ENCODE peak calls at places on chromosomes 11 and 22, in five cellular contexts. One of them, this sample, is unnamed. For H3K9me3, the result is how much of the 10 kb centered on the place peaks cover.

GRCh38 chr11:19777032-19777341 is 64.3 kb downstream of the NAV2 start:
- DNase-seq in heart left ventricle: no peak
- DNase-seq in aorta: peak
- DNase-seq in right cardiac atrium: no peak
- DNase-seq in upper lobe of right lung: peak
- DNase-seq in this sample: no peak

GRCh38 chr11:130897262-130898182 is 18.8 kb downstream of the SNX19 start:
- DNase-seq in upper lobe of right lung: peak
- DNase-seq in heart left ventricle: peak
- DNase-seq in right cardiac atrium: peak
- DNase-seq in aorta: peak
- DNase-seq in this sample: no peak

GRCh38 chr11:36292311-36292722 is 3.1 kb upstream of the COMMD9 start:
- DNase-seq in aorta: no peak
- DNase-seq in upper lobe of right lung: no peak
- DNase-seq in right cardiac atrium: no peak
- DNase-seq in heart left ventricle: no peak
- DNase-seq in this sample: no peak

GRCh38 chr11:123473941-123474668 is 44.0 kb downstream of the GRAMD1B start:
- DNase-seq in heart left ventricle: no peak
- DNase-seq in aorta: no peak
- DNase-seq in upper lobe of right lung: no peak
- DNase-seq in right cardiac atrium: no peak
- DNase-seq in this sample: no peak

GRCh38 chr11:8963569-8964323 is 496 bp downstream of the TMEM9B start:
- DNase-seq in aorta: peak
- DNase-seq in heart left ventricle: peak
- DNase-seq in upper lobe of right lung: peak
- DNase-seq in right cardiac atrium: peak
- DNase-seq in this sample: peak

GRCh38 chr11:131481317-131481716 is 110.9 kb downstream of the NTM start:
- DNase-seq in aorta: no peak
- DNase-seq in heart left ventricle: no peak
- DNase-seq in right cardiac atrium: no peak
- DNase-seq in upper lobe of right lung: no peak
- DNase-seq in this sample: no peak

GRCh38 chr11:102575016-102575415 is 44.5 kb upstream of the MMP7 start:
- DNase-seq in aorta: no peak
- DNase-seq in upper lobe of right lung: no peak
- DNase-seq in heart left ventricle: no peak
- DNase-seq in right cardiac atrium: no peak
- DNase-seq in this sample: no peak

GRCh38 chr22:20794132-20794990 is 20.4 kb downstream of the SERPIND1 start:
- DNase-seq in right cardiac atrium: no peak
- DNase-seq in heart left ventricle: no peak
- DNase-seq in aorta: no peak
- DNase-seq in upper lobe of right lung: no peak
- DNase-seq in this sample: no peak

GRCh38 chr11:119121008-119121810 is at the start of gene HINFP:
- DNase-seq in heart left ventricle: peak
- DNase-seq in right cardiac atrium: peak
- DNase-seq in upper lobe of right lung: peak
- DNase-seq in aorta: peak
- DNase-seq in this sample: peak

GRCh38 chr11:104136861-104137260 is 27.1 kb downstream of the PDGFD start:
- DNase-seq in aorta: no peak
- DNase-seq in upper lobe of right lung: no peak
- DNase-seq in right cardiac atrium: no peak
- DNase-seq in heart left ventricle: no peak
- DNase-seq in this sample: no peak

GRCh38 chr11:64124147-64124546 is 41.8 kb downstream of the MACROD1 start:
- DNase-seq in heart left ventricle: no peak
- DNase-seq in aorta: no peak
- DNase-seq in right cardiac atrium: no peak
- DNase-seq in upper lobe of right lung: no peak
- DNase-seq in this sample: no peak

GRCh38 chr11:120303004-120303637 is 22.0 kb upstream of the TLCD5 start:
- DNase-seq in heart left ventricle: peak
- DNase-seq in aorta: no peak
- DNase-seq in right cardiac atrium: peak
- DNase-seq in upper lobe of right lung: no peak
- DNase-seq in this sample: peak

GRCh38 chr11:96967616-96968015 is 577.8 kb downstream of the JRKL start:
- DNase-seq in heart left ventricle: no peak
- DNase-seq in right cardiac atrium: no peak
- DNase-seq in upper lobe of right lung: no peak
- DNase-seq in aorta: no peak
- DNase-seq in this sample: no peak

GRCh38 chr22:33746501-33746928 is 173.8 kb downstream of the LARGE1 start:
- DNase-seq in right cardiac atrium: no peak
- DNase-seq in heart left ventricle: no peak
- DNase-seq in aorta: no peak
- DNase-seq in upper lobe of right lung: peak
- DNase-seq in this sample: no peak

GRCh38 chr11:96412761-96413381 is 23.1 kb downstream of the JRKL start:
- DNase-seq in aorta: no peak
- DNase-seq in right cardiac atrium: no peak
- DNase-seq in upper lobe of right lung: no peak
- DNase-seq in heart left ventricle: no peak
- DNase-seq in this sample: no peak

GRCh38 chr11:35116762-35117588 is 22.0 kb upstream of the CD44 start:
- DNase-seq in heart left ventricle: peak
- DNase-seq in upper lobe of right lung: no peak
- DNase-seq in right cardiac atrium: no peak
- DNase-seq in aorta: no peak
- DNase-seq in this sample: peak

GRCh38 chr11:125210112-125210511 is 45.6 kb downstream of the PKNOX2 start:
- DNase-seq in aorta: no peak
- DNase-seq in upper lobe of right lung: peak
- DNase-seq in heart left ventricle: no peak
- DNase-seq in right cardiac atrium: no peak
- DNase-seq in this sample: no peak

GRCh38 chr22:29639096-29639495 is 35.7 kb downstream of the NF2 start:
- DNase-seq in heart left ventricle: no peak
- DNase-seq in right cardiac atrium: no peak
- DNase-seq in aorta: no peak
- DNase-seq in upper lobe of right lung: no peak
- DNase-seq in this sample: no peak

GRCh38 chr22:30265851-30266444 is 703 bp downstream of the OSM start:
- DNase-seq in right cardiac atrium: peak
- DNase-seq in upper lobe of right lung: peak
- DNase-seq in heart left ventricle: peak
- DNase-seq in aorta: no peak
- DNase-seq in this sample: no peak

GRCh38 chr22:44848296-44848741 is 95.9 kb downstream of the ARHGAP8 start:
- DNase-seq in heart left ventricle: no peak
- DNase-seq in upper lobe of right lung: no peak
- DNase-seq in aorta: no peak
- DNase-seq in right cardiac atrium: no peak
- DNase-seq in this sample: no peak

GRCh38 chr11:66971483-66971882 is 3.6 kb upstream of the C11orf86 start:
- DNase-seq in aorta: no peak
- DNase-seq in upper lobe of right lung: no peak
- DNase-seq in right cardiac atrium: no peak
- DNase-seq in heart left ventricle: no peak
- DNase-seq in this sample: no peak
- H3K4me3 ChIP-seq in aorta: no peak
- H3K4me3 ChIP-seq in upper lobe of right lung: no peak
- H3K4me3 ChIP-seq in right cardiac atrium: no peak
- H3K4me3 ChIP-seq in heart left ventricle: no peak
- H3K4me3 ChIP-seq in this sample: no peak

GRCh38 chr22:48358886-48359612 is 1468.6 kb downstream of the BRD1 start:
- DNase-seq in upper lobe of right lung: peak
- DNase-seq in aorta: peak
- DNase-seq in heart left ventricle: no peak
- DNase-seq in right cardiac atrium: no peak
- DNase-seq in this sample: no peak
- H3K9me3 ChIP-seq in upper lobe of right lung: under half
- H3K9me3 ChIP-seq in aorta: under half
- H3K9me3 ChIP-seq in heart left ventricle: under half
- H3K9me3 ChIP-seq in right cardiac atrium: under half
- H3K9me3 ChIP-seq in this sample: under half

GRCh38 chr22:37324340-37325023 is 42.2 kb downstream of the CYTH4 start:
- DNase-seq in aorta: no peak
- DNase-seq in upper lobe of right lung: peak
- DNase-seq in right cardiac atrium: no peak
- DNase-seq in heart left ventricle: no peak
- DNase-seq in this sample: no peak
- H3K4me3 ChIP-seq in aorta: no peak
- H3K4me3 ChIP-seq in upper lobe of right lung: no peak
- H3K4me3 ChIP-seq in right cardiac atrium: no peak
- H3K4me3 ChIP-seq in heart left ventricle: no peak
- H3K4me3 ChIP-seq in this sample: no peak

DNA sequence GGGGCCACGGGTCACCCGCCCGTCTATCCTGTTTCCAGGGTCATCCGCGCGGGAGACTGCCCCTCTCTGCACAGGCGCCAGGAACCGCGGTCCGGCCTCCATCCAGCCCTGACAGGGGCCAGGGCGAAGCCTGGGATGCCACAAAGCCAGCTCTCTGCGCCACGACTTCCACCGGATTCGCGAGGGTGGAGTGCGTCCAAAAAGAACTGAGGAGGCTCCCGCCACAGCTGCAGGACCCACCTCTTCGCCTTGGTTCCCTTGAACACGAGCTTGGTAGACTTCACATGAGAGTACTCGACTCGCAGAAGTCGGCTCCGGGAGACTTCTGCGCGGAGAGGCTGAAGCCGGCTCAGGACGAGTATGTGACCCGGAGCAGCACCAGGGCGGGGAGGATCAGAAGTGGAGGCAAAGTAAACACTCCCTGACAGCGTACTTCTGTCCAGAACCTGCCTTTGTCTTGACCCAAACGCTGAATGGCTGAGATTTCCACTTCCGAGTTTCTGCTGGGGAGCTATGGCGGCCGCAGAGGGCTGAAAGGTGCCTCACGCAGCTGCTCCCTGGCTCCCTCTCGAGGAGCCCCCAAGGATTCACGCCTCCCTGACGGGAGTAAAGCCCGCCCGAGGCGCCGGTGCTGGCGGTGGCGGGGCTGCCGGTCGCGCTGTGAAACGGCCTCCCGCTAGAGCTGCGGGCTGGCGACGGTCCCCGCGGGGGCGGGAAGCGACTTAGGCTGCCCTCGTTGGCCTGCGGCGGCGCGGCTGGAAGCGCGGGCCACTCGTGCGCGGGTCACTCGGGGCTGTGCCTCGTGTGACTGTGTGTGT is 4566.7 kb upstream of the OR11H1 start:
- DNase-seq in upper lobe of right lung: no peak
- DNase-seq in heart left ventricle: no peak
- DNase-seq in right cardiac atrium: no peak
- DNase-seq in aorta: peak
- DNase-seq in this sample: no peak
- H3K9me3 ChIP-seq in upper lobe of right lung: under half
- H3K9me3 ChIP-seq in heart left ventricle: under half
- H3K9me3 ChIP-seq in right cardiac atrium: under half
- H3K9me3 ChIP-seq in aorta: under half
- H3K9me3 ChIP-seq in this sample: under half

GRCh38 chr11:14907411-14908213 is 15.6 kb upstream of the CYP2R1 start:
- DNase-seq in aorta: peak
- DNase-seq in heart left ventricle: peak
- DNase-seq in right cardiac atrium: peak
- DNase-seq in upper lobe of right lung: peak
- DNase-seq in this sample: no peak
- H3K4me3 ChIP-seq in aorta: no peak
- H3K4me3 ChIP-seq in heart left ventricle: no peak
- H3K4me3 ChIP-seq in right cardiac atrium: no peak
- H3K4me3 ChIP-seq in upper lobe of right lung: no peak
- H3K4me3 ChIP-seq in this sample: no peak

GRCh38 chr11:83156996-83157754 is at the start of gene PCF11:
- DNase-seq in heart left ventricle: no peak
- DNase-seq in aorta: no peak
- DNase-seq in upper lobe of right lung: peak
- DNase-seq in right cardiac atrium: no peak
- DNase-seq in this sample: no peak

GRCh38 chr11:83159901-83160865 is 3.3 kb downstream of the PCF11 start:
- DNase-seq in right cardiac atrium: no peak
- DNase-seq in aorta: no peak
- DNase-seq in heart left ventricle: no peak
- DNase-seq in upper lobe of right lung: no peak
- DNase-seq in this sample: no peak

GRCh38 chr11:83157755-83158473 is 983 bp downstream of the PCF11 start:
- DNase-seq in upper lobe of right lung: peak
- DNase-seq in aorta: peak
- DNase-seq in heart left ventricle: peak
- DNase-seq in right cardiac atrium: peak
- DNase-seq in this sample: peak

GRCh38 chr11:83158965-83159900 is 2.3 kb downstream of the PCF11 start:
- DNase-seq in heart left ventricle: no peak
- DNase-seq in upper lobe of right lung: no peak
- DNase-seq in right cardiac atrium: no peak
- DNase-seq in aorta: no peak
- DNase-seq in this sample: no peak

DNA sequence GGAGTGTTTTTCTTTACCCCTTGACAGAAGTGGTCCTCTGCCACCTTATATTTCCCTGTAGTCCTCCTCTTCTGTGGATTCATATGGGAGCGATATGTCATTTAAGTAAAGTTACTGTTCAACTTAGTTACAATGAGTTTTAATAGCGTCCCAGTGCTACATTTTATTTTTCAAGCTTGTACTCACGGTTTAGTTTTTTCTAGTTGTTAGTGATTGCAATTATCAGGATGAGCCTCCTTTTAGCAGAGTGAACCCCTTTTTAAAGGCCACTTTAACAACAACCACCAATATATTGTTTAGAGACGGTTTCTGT is 1.5 kb downstream of the PCF11 start:
- DNase-seq in upper lobe of right lung: no peak
- DNase-seq in heart left ventricle: no peak
- DNase-seq in right cardiac atrium: no peak
- DNase-seq in aorta: no peak
- DNase-seq in this sample: no peak
- H3K9me3 ChIP-seq in upper lobe of right lung: under half
- H3K9me3 ChIP-seq in heart left ventricle: under half
- H3K9me3 ChIP-seq in right cardiac atrium: under half
- H3K9me3 ChIP-seq in aorta: under half
- H3K9me3 ChIP-seq in this sample: under half

GRCh38 chr11:83007477-83007876 is 64.2 kb downstream of the RAB30 start:
- DNase-seq in upper lobe of right lung: no peak
- DNase-seq in heart left ventricle: no peak
- DNase-seq in aorta: no peak
- DNase-seq in right cardiac atrium: no peak
- DNase-seq in this sample: no peak
- H3K4me3 ChIP-seq in upper lobe of right lung: no peak
- H3K4me3 ChIP-seq in heart left ventricle: no peak
- H3K4me3 ChIP-seq in aorta: no peak
- H3K4me3 ChIP-seq in right cardiac atrium: no peak
- H3K4me3 ChIP-seq in this sample: no peak

This sample was measured in MG63.